ENCODE peak calls at places on chromosomes 4 and X, in five cellular contexts. One of them, this sample, is unnamed.

GRCh38 chr4:32748498-32748897 is 2028.3 kb downstream of the PCDH7 start:
- DNase-seq in GM12878: no peak
- DNase-seq in K562: no peak
- DNase-seq in SK-N-SH: no peak
- DNase-seq in IMR-90: no peak
- DNase-seq in this sample: peak

GRCh38 chr4:77358315-77358928 is 201.4 kb downstream of the CCNG2 start:
- DNase-seq in SK-N-SH: peak
- DNase-seq in GM12878: no peak
- DNase-seq in IMR-90: peak
- DNase-seq in K562: peak
- DNase-seq in this sample: peak

GRCh38 chr4:48985976-48986653 is at the start of gene CWH43:
- DNase-seq in SK-N-SH: peak
- DNase-seq in GM12878: no peak
- DNase-seq in IMR-90: no peak
- DNase-seq in K562: no peak
- DNase-seq in this sample: no peak

GRCh38 chr4:73335717-73336116 is 68.4 kb upstream of the ALB start:
- DNase-seq in SK-N-SH: no peak
- DNase-seq in K562: no peak
- DNase-seq in IMR-90: no peak
- DNase-seq in GM12878: no peak
- DNase-seq in this sample: no peak

GRCh38 chr4:26377352-26378311 is 56.8 kb downstream of the RBPJ start:
- DNase-seq in GM12878: no peak
- DNase-seq in K562: no peak
- DNase-seq in SK-N-SH: no peak
- DNase-seq in IMR-90: no peak
- DNase-seq in this sample: no peak

GRCh38 chr4:5863461-5864113 is 29.3 kb downstream of the CRMP1 start:
- DNase-seq in IMR-90: peak
- DNase-seq in K562: no peak
- DNase-seq in SK-N-SH: no peak
- DNase-seq in GM12878: no peak
- DNase-seq in this sample: no peak

GRCh38 chr4:6275898-6276563 is 6.4 kb downstream of the WFS1 start:
- DNase-seq in IMR-90: no peak
- DNase-seq in SK-N-SH: no peak
- DNase-seq in K562: no peak
- DNase-seq in GM12878: no peak
- DNase-seq in this sample: peak

GRCh38 chr4:53552711-53553110 is 38.6 kb downstream of the LNX1 start:
- DNase-seq in K562: no peak
- DNase-seq in IMR-90: no peak
- DNase-seq in SK-N-SH: no peak
- DNase-seq in GM12878: no peak
- DNase-seq in this sample: no peak

GRCh38 chr4:133148690-133149363 is at the start of gene PCDH10:
- DNase-seq in IMR-90: peak
- DNase-seq in GM12878: no peak
- DNase-seq in SK-N-SH: peak
- DNase-seq in K562: peak
- DNase-seq in this sample: peak

GRCh38 chr4:68129793-68130192 is at the start of gene TMPRSS11F:
- DNase-seq in SK-N-SH: no peak
- DNase-seq in GM12878: no peak
- DNase-seq in IMR-90: no peak
- DNase-seq in K562: peak
- DNase-seq in this sample: no peak

GRCh38 chrX:65451663-65452062 is 82.9 kb downstream of the LAS1L start:
- DNase-seq in GM12878: no peak
- DNase-seq in K562: peak
- DNase-seq in SK-N-SH: peak
- DNase-seq in IMR-90: peak
- DNase-seq in this sample: peak

GRCh38 chr4:112726041-112726440 is 89.1 kb downstream of the LARP7 start:
- DNase-seq in K562: no peak
- DNase-seq in IMR-90: no peak
- DNase-seq in GM12878: no peak
- DNase-seq in SK-N-SH: no peak
- DNase-seq in this sample: no peak

GRCh38 chr4:26701786-26702227 is 117.9 kb downstream of the TBC1D19 start:
- DNase-seq in SK-N-SH: no peak
- DNase-seq in GM12878: no peak
- DNase-seq in K562: peak
- DNase-seq in IMR-90: peak
- DNase-seq in this sample: no peak

GRCh38 chr4:166146806-166147540 is 273.9 kb downstream of the TLL1 start:
- DNase-seq in IMR-90: no peak
- DNase-seq in SK-N-SH: no peak
- DNase-seq in GM12878: no peak
- DNase-seq in K562: no peak
- DNase-seq in this sample: no peak

GRCh38 chr4:76744253-76744921 is 153.6 kb downstream of the SOWAHB start:
- DNase-seq in K562: no peak
- DNase-seq in SK-N-SH: no peak
- DNase-seq in IMR-90: peak
- DNase-seq in GM12878: no peak
- DNase-seq in this sample: no peak

GRCh38 chr4:146465628-146466027 is 56.1 kb downstream of the SLC10A7 start:
- DNase-seq in GM12878: no peak
- DNase-seq in SK-N-SH: no peak
- DNase-seq in IMR-90: no peak
- DNase-seq in K562: no peak
- DNase-seq in this sample: no peak

GRCh38 chr4:123017636-123018390 is 95.4 kb upstream of the NUDT6 start:
- DNase-seq in IMR-90: peak
- DNase-seq in K562: no peak
- DNase-seq in GM12878: no peak
- DNase-seq in SK-N-SH: peak
- DNase-seq in this sample: no peak

GRCh38 chrX:42943051-42943450 is 165.1 kb upstream of the PPP1R2C start:
- DNase-seq in SK-N-SH: no peak
- DNase-seq in GM12878: no peak
- DNase-seq in IMR-90: no peak
- DNase-seq in K562: no peak
- DNase-seq in this sample: peak

GRCh38 chrX:107483976-107484726 is 34.7 kb downstream of the FRMPD3 start:
- DNase-seq in SK-N-SH: peak
- DNase-seq in K562: peak
- DNase-seq in IMR-90: no peak
- DNase-seq in GM12878: no peak
- DNase-seq in this sample: no peak

GRCh38 chr4:25347971-25348370 is 29.1 kb upstream of the ANAPC4 start:
- DNase-seq in SK-N-SH: no peak
- DNase-seq in K562: no peak
- DNase-seq in GM12878: no peak
- DNase-seq in IMR-90: no peak
- DNase-seq in this sample: no peak

GRCh38 chr4:7374571-7374970 is 60.2 kb downstream of the PSAPL1 start:
- DNase-seq in K562: no peak
- DNase-seq in IMR-90: no peak
- DNase-seq in SK-N-SH: no peak
- DNase-seq in GM12878: no peak
- DNase-seq in this sample: no peak

GRCh38 chr4:29565256-29565655 is 1154.9 kb upstream of the PCDH7 start:
- DNase-seq in IMR-90: no peak
- DNase-seq in GM12878: no peak
- DNase-seq in K562: no peak
- DNase-seq in SK-N-SH: no peak
- DNase-seq in this sample: no peak

GRCh38 chr4:155376387-155377268 is at the start of gene MAP9:
- DNase-seq in SK-N-SH: peak
- DNase-seq in IMR-90: peak
- DNase-seq in K562: peak
- DNase-seq in GM12878: peak
- DNase-seq in this sample: no peak

GRCh38 chr4:102116121-102116520 is 229.2 kb downstream of the SLC39A8 start:
- DNase-seq in GM12878: no peak
- DNase-seq in SK-N-SH: no peak
- DNase-seq in K562: no peak
- DNase-seq in IMR-90: no peak
- DNase-seq in this sample: no peak

GRCh38 chr4:181952478-181952877 is 290.7 kb upstream of the TENM3 start:
- DNase-seq in IMR-90: peak
- DNase-seq in SK-N-SH: no peak
- DNase-seq in K562: no peak
- DNase-seq in GM12878: no peak
- DNase-seq in this sample: no peak

GRCh38 chrX:153665726-153666306 is 7.8 kb downstream of the PNCK start:
- DNase-seq in GM12878: no peak
- DNase-seq in K562: no peak
- DNase-seq in IMR-90: no peak
- DNase-seq in SK-N-SH: no peak
- DNase-seq in this sample: no peak

DNA sequence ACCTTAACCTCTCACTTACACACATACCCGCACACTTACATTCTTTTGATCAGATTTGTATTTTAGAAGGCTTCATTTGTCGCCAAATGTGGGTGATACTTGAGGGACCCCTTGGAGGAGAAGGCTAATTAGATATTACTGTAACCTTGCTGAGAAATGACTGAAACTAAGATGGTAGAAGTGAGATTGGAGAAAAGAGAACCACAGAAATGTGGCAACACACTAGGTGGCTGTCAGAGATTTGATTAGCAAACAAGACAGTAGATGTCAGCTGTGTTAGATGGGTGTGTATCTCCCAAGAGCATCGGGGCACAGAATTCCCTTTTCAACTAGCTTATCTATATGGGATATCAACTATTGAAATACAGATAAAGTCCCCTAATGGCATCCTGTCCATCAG is 149.3 kb upstream of the FABP2 start:
- DNase-seq in IMR-90: no peak
- DNase-seq in K562: no peak
- DNase-seq in GM12878: no peak
- DNase-seq in SK-N-SH: no peak
- DNase-seq in this sample: no peak
- H2AFZ ChIP-seq in IMR-90: no peak
- H2AFZ ChIP-seq in K562: no peak
- H2AFZ ChIP-seq in GM12878: no peak
- H2AFZ ChIP-seq in SK-N-SH: no peak
- H2AFZ ChIP-seq in this sample: no peak

DNA sequence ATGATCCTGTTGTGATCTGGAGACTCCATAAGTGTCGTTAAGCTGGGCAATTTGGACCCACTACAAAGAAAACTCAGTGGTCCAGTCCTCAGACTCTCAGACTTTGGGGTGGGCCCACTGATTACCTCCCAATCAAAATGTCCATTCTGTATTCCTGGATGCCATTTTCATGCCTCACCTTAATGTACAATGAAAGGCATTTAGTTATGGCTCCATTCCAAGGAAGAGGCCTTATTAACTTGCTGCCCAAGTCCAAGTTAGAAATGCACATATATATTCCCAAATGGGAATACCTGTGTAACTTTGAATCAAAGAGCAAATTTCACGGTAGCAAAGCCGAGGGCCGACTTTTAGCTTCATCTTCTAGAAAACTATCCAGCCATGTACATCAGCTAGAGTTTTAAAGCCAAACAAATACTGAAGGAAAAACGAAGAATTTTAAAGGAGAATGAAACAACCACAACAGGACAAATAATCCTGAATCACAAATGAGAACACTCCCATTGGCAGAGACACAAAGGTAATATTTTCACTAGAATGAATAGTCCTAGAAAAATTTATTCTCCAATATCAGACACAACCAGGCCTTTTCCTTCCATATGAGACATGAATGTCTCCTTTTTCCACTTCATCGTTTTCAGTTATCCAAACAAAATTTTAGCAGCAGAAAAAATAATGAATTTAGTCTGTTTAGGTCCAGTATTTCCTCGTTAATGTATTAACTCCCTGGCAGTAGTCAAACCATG is 63.7 kb upstream of the HHIP start:
- DNase-seq in IMR-90: peak
- DNase-seq in GM12878: no peak
- DNase-seq in K562: no peak
- DNase-seq in SK-N-SH: no peak
- DNase-seq in this sample: no peak
- TF ChIP-seq SMC3 in IMR-90: no peak
- TF ChIP-seq SMC3 in GM12878: no peak
- TF ChIP-seq SMC3 in K562: no peak
- TF ChIP-seq SMC3 in SK-N-SH: no peak
- TF ChIP-seq SMC3 in this sample: no peak

DNA sequence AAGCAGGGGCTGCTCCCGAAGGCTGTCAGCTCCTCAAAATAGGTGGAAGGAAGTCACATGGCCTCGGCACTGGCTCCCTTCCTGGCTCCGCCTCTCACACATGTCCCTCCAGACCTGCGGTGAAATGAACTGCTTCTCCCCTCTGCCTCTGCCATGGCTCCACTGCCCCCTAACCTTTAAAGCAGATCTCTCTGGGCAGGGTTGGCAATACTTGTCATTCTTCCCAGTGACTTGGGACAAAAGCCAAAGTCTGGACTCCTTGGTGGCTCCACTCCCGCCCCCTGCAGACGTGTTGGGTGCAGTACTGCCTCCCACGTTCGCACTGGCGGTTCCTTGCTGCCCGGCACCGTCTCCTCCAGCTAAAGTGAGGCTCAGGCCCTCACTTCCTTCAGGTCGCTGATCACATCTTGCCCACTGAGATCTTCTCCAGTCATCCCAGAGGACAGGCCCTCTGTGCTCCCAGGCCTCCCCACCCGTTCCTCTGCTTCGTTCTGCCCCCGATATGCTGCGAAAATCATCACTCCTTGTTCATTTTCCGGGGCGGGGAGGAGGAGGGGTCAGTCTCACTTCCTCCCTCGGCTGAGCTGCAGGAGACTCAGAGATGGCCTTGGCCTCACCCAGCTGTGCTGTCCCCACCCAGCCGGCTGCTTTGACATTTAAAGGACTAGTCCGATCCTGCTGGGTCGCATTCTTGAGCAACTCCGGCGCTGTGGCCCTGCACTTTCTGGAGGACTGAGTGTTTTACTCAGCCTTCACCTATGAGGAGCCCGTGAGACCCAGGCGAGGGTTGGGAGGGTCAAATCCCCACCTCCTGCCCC is 97.4 kb downstream of the PHKA2 start:
- DNase-seq in IMR-90: peak
- DNase-seq in GM12878: peak
- DNase-seq in SK-N-SH: peak
- DNase-seq in K562: peak
- DNase-seq in this sample: peak
- H2AFZ ChIP-seq in IMR-90: peak
- H2AFZ ChIP-seq in GM12878: peak
- H2AFZ ChIP-seq in SK-N-SH: no peak
- H2AFZ ChIP-seq in K562: peak
- H2AFZ ChIP-seq in this sample: no peak

DNA sequence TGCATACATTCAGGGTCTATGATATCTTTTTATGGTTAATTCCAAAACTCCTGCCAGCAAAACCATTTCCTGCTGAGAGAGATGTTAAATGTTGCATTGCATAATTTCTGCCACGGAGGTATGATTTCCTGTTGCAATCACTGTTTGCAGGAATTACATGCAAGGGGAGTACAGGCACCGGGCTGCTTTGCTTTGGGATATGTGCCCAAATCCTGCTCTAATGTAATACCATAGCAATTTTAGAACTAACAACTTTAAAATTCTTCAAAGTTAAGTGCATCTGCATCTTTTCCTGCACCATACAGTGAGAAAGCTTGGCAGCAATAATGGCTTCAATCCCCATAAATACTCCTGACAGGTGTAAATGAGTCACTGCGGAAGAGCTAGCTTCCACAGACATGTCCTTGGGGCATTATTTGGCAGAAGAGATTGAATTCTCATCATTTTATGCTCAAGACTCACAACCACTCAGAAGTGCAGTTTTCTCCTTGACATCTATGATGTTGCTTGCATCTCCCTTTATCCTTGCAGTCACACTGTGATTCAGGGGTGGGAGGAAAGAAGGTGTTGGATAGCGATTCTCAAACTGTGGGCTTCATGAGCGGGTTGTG is 29.6 kb downstream of the TRIM2 start:
- DNase-seq in GM12878: no peak
- DNase-seq in SK-N-SH: no peak
- DNase-seq in IMR-90: peak
- DNase-seq in K562: no peak
- DNase-seq in this sample: no peak
- TF ChIP-seq SMC3 in GM12878: no peak
- TF ChIP-seq SMC3 in SK-N-SH: no peak
- TF ChIP-seq SMC3 in IMR-90: no peak
- TF ChIP-seq SMC3 in K562: no peak
- TF ChIP-seq SMC3 in this sample: peak